ENCODE peak calls at places on chromosomes 12 and 14, in seven cellular contexts. R, I, E, L, O, F and G are unnamed samples.
A peak's percentile ranks its signal among the peaks of the same experiment; 100 is the strongest.

GRCh38 chr14:64937821-64938193 is 4.7 kb downstream of the GPX2 start:
- DNase-seq in I (no peak), R (no peak), O (no peak), F (no peak), L (no peak), E (no peak), G (peak; percentile 15)

GRCh38 chr12:62190081-62190480 is 70.1 kb upstream of the USP15 start:
- DNase-seq in I (no peak), O (no peak), F (no peak), E (peak; percentile 12), L (no peak), R (no peak), G (no peak)

GRCh38 chr12:47969845-47970244 is 6.4 kb downstream of the TMEM106C start:
- DNase-seq in I (no peak), O (no peak), E (no peak), L (no peak), F (no peak), R (no peak), G (no peak)

GRCh38 chr12:120265483-120266179 is at the start of gene PXN:
- DNase-seq in I (peak; percentile 65), F (no peak), E (peak; percentile 79), L (peak; percentile 15), R (peak; percentile 92), O (peak; percentile 56), G (peak; percentile 72)

GRCh38 chr12:121858662-121859572 is at the start of gene HPD:
- DNase-seq in L (no peak), O (no peak), I (no peak), R (no peak), F (peak; percentile 41), E (peak; percentile 55), G (peak; percentile 76)

GRCh38 chr12:98424726-98425401 is 90.5 kb upstream of the TMPO start:
- DNase-seq in O (peak; percentile 64), L (peak; percentile 7), I (peak; percentile 43), F (peak; percentile 43), E (peak; percentile 85), R (peak; percentile 66), G (peak; percentile 73)

GRCh38 chr12:53725824-53726223 is 1.4 kb downstream of the CALCOCO1 start:
- DNase-seq in R (no peak), L (no peak), O (no peak), E (no peak), I (no peak), F (no peak), G (peak; percentile 19)

GRCh38 chr12:5201554-5202243 is 158.0 kb downstream of the KCNA5 start:
- DNase-seq in I (peak; percentile 7), F (no peak), O (no peak), L (no peak), E (peak; percentile 71), R (no peak), G (peak; percentile 54)

GRCh38 chr14:93096923-93097322 is 18.8 kb downstream of the ITPK1 start:
- DNase-seq in F (no peak), E (no peak), L (no peak), I (peak; percentile 49), R (no peak), O (no peak), G (no peak)

GRCh38 chr12:86660488-86661171 is 404.4 kb upstream of the MGAT4C start:
- DNase-seq in L (no peak), I (no peak), R (no peak), F (no peak), O (no peak), E (no peak), G (peak; percentile 55)